ENCODE peak calls at places on chromosome 1, in ten cellular contexts. One of them, this sample, is unnamed.

GRCh38 chr1:245751111-245751510 is 596.3 kb downstream of the KIF26B start:
- DNase-seq in SK-N-SH: no peak
- DNase-seq in GM12878: no peak
- DNase-seq in sigmoid colon: no peak
- DNase-seq in GM23338: no peak
- DNase-seq in transverse colon: no peak
- DNase-seq in breast epithelium: no peak
- DNase-seq in Panc1: no peak
- DNase-seq in H1: no peak
- DNase-seq in vagina: no peak
- DNase-seq in this sample: no peak

GRCh38 chr1:103239034-103239433 is 130.7 kb upstream of the COL11A1 start:
- DNase-seq in SK-N-SH: no peak
- DNase-seq in GM12878: no peak
- DNase-seq in sigmoid colon: no peak
- DNase-seq in GM23338: no peak
- DNase-seq in transverse colon: no peak
- DNase-seq in breast epithelium: no peak
- DNase-seq in Panc1: no peak
- DNase-seq in H1: no peak
- DNase-seq in vagina: no peak
- DNase-seq in this sample: no peak

GRCh38 chr1:203040518-203041275 is 14.4 kb downstream of the PPFIA4 start:
- DNase-seq in SK-N-SH: no peak
- DNase-seq in GM12878: no peak
- DNase-seq in sigmoid colon: no peak
- DNase-seq in GM23338: no peak
- DNase-seq in transverse colon: no peak
- DNase-seq in breast epithelium: no peak
- DNase-seq in Panc1: no peak
- DNase-seq in H1: no peak
- DNase-seq in vagina: no peak
- DNase-seq in this sample: peak; percentile 20

GRCh38 chr1:234586304-234586703 is 23.7 kb downstream of the IRF2BP2 start:
- DNase-seq in SK-N-SH: no peak
- DNase-seq in GM12878: no peak
- DNase-seq in sigmoid colon: no peak
- DNase-seq in GM23338: no peak
- DNase-seq in transverse colon: no peak
- DNase-seq in breast epithelium: no peak
- DNase-seq in Panc1: no peak
- DNase-seq in H1: no peak
- DNase-seq in vagina: peak; percentile 19
- DNase-seq in this sample: no peak

GRCh38 chr1:43405219-43405875 is 15.6 kb downstream of the SZT2 start:
- DNase-seq in SK-N-SH: no peak
- DNase-seq in GM12878: no peak
- DNase-seq in sigmoid colon: no peak
- DNase-seq in GM23338: no peak
- DNase-seq in transverse colon: no peak
- DNase-seq in breast epithelium: no peak
- DNase-seq in Panc1: no peak
- DNase-seq in H1: no peak
- DNase-seq in vagina: no peak
- DNase-seq in this sample: no peak

GRCh38 chr1:12477936-12478611 is 139.9 kb downstream of the DHRS3 start:
- DNase-seq in SK-N-SH: peak; percentile 53
- DNase-seq in GM12878: no peak
- DNase-seq in sigmoid colon: peak; percentile 90
- DNase-seq in GM23338: peak; percentile 42
- DNase-seq in transverse colon: peak; percentile 90
- DNase-seq in breast epithelium: peak; percentile 77
- DNase-seq in Panc1: peak; percentile 78
- DNase-seq in H1: no peak
- DNase-seq in vagina: no peak
- DNase-seq in this sample: peak; percentile 81

GRCh38 chr1:16183157-16183556 is 27.3 kb upstream of the EPHA2 start:
- DNase-seq in SK-N-SH: no peak
- DNase-seq in GM12878: no peak
- DNase-seq in sigmoid colon: peak; percentile 80
- DNase-seq in GM23338: no peak
- DNase-seq in transverse colon: no peak
- DNase-seq in breast epithelium: no peak
- DNase-seq in Panc1: no peak
- DNase-seq in H1: no peak
- DNase-seq in vagina: no peak
- DNase-seq in this sample: peak; percentile 84

GRCh38 chr1:228118040-228118439 is 8.9 kb upstream of the MRPL55 start:
- DNase-seq in SK-N-SH: no peak
- DNase-seq in GM12878: no peak
- DNase-seq in sigmoid colon: no peak
- DNase-seq in GM23338: peak; percentile 65
- DNase-seq in transverse colon: no peak
- DNase-seq in breast epithelium: no peak
- DNase-seq in Panc1: no peak
- DNase-seq in H1: no peak
- DNase-seq in vagina: no peak
- DNase-seq in this sample: no peak

GRCh38 chr1:36199934-36200741 is 24.1 kb upstream of the THRAP3 start:
- DNase-seq in SK-N-SH: no peak
- DNase-seq in GM12878: no peak
- DNase-seq in sigmoid colon: no peak
- DNase-seq in GM23338: no peak
- DNase-seq in transverse colon: peak; percentile 20
- DNase-seq in breast epithelium: peak; percentile 89
- DNase-seq in Panc1: no peak
- DNase-seq in H1: no peak
- DNase-seq in vagina: no peak
- DNase-seq in this sample: peak; percentile 77
- TF ChIP-seq POLR2AphosphoS5 in SK-N-SH: no peak
- TF ChIP-seq POLR2AphosphoS5 in GM12878: no peak
- TF ChIP-seq POLR2AphosphoS5 in sigmoid colon: no peak
- TF ChIP-seq POLR2AphosphoS5 in GM23338: no peak
- TF ChIP-seq POLR2AphosphoS5 in transverse colon: no peak
- TF ChIP-seq POLR2AphosphoS5 in breast epithelium: peak; percentile 26
- TF ChIP-seq POLR2AphosphoS5 in Panc1: no peak
- TF ChIP-seq POLR2AphosphoS5 in H1: no peak
- TF ChIP-seq POLR2AphosphoS5 in vagina: no peak
- TF ChIP-seq POLR2AphosphoS5 in this sample: no peak

GRCh38 chr1:117821782-117822447 is 107.5 kb downstream of the GDAP2 start:
- DNase-seq in SK-N-SH: no peak
- DNase-seq in GM12878: no peak
- DNase-seq in sigmoid colon: peak; percentile 82
- DNase-seq in GM23338: peak; percentile 41
- DNase-seq in transverse colon: peak; percentile 19
- DNase-seq in breast epithelium: no peak
- DNase-seq in Panc1: peak; percentile 55
- DNase-seq in H1: no peak
- DNase-seq in vagina: no peak
- DNase-seq in this sample: no peak

GRCh38 chr1:117826119-117826518 is 103.3 kb downstream of the GDAP2 start:
- DNase-seq in SK-N-SH: no peak
- DNase-seq in GM12878: no peak
- DNase-seq in sigmoid colon: no peak
- DNase-seq in GM23338: no peak
- DNase-seq in transverse colon: no peak
- DNase-seq in breast epithelium: no peak
- DNase-seq in Panc1: no peak
- DNase-seq in H1: no peak
- DNase-seq in vagina: no peak
- DNase-seq in this sample: no peak

GRCh38 chr1:117826551-117827078 is 102.8 kb downstream of the GDAP2 start:
- DNase-seq in SK-N-SH: peak; percentile 9
- DNase-seq in GM12878: no peak
- DNase-seq in sigmoid colon: peak; percentile 72
- DNase-seq in GM23338: no peak
- DNase-seq in transverse colon: no peak
- DNase-seq in breast epithelium: no peak
- DNase-seq in Panc1: peak; percentile 41
- DNase-seq in H1: no peak
- DNase-seq in vagina: no peak
- DNase-seq in this sample: peak; percentile 81

GRCh38 chr1:117825414-117825813 is 104.0 kb downstream of the GDAP2 start:
- DNase-seq in SK-N-SH: no peak
- DNase-seq in GM12878: no peak
- DNase-seq in sigmoid colon: peak; percentile 68
- DNase-seq in GM23338: no peak
- DNase-seq in transverse colon: no peak
- DNase-seq in breast epithelium: no peak
- DNase-seq in Panc1: no peak
- DNase-seq in H1: no peak
- DNase-seq in vagina: no peak
- DNase-seq in this sample: no peak

DNA sequence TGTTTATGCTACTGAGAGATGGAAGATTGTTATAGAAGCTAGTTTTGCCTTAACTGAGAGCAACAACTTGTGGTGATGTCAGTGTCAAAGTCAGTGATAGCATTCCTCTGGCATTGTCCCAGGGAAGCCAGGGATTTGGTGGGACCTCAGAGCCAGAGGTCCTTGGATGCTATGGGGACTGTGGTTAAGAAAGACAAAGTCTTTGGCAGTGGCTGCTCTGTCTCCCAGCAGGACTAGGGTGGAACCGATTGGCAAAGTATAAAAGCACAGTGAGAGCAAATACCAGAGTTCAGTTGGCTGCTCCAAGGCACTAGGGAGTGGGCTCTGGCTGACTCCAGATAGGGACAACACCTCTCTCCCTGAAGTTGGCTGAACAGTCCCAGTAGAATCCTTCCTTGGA is 104.8 kb downstream of the GDAP2 start:
- DNase-seq in SK-N-SH: no peak
- DNase-seq in GM12878: no peak
- DNase-seq in sigmoid colon: no peak
- DNase-seq in GM23338: no peak
- DNase-seq in transverse colon: no peak
- DNase-seq in breast epithelium: no peak
- DNase-seq in Panc1: no peak
- DNase-seq in H1: no peak
- DNase-seq in vagina: no peak
- DNase-seq in this sample: no peak
- H3K4me3 ChIP-seq in SK-N-SH: no peak overlapping the region
- H3K4me3 ChIP-seq in GM12878: no peak overlapping the region
- H3K4me3 ChIP-seq in sigmoid colon: no peak overlapping the region
- H3K4me3 ChIP-seq in GM23338: no peak overlapping the region
- H3K4me3 ChIP-seq in transverse colon: no peak overlapping the region
- H3K4me3 ChIP-seq in breast epithelium: no peak overlapping the region
- H3K4me3 ChIP-seq in Panc1: no peak overlapping the region
- H3K4me3 ChIP-seq in H1: no peak overlapping the region
- H3K4me3 ChIP-seq in vagina: no peak overlapping the region
- H3K4me3 ChIP-seq in this sample: no peak overlapping the region

DNA sequence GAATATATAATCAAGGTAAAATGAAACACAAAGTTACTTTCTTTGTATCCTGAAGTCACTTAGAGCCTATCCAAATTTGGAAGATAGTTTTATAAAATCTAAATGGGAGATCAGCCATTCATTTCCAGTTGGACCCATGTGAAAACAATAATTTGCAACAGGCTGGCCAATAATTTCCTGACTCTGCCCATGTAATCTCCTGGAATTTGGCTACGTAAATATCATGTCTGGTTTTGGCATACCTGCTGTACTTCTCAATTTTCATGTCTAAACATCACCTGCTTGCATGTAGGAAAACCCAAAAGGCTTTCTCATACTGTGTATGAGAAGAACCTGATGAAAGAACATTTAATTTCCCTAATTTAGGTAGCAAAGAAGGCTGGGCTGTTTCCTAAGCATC is 7.7 kb upstream of the CYP4Z1 start:
- DNase-seq in SK-N-SH: no peak
- DNase-seq in GM12878: no peak
- DNase-seq in sigmoid colon: no peak
- DNase-seq in GM23338: no peak
- DNase-seq in transverse colon: no peak
- DNase-seq in breast epithelium: no peak
- DNase-seq in Panc1: no peak
- DNase-seq in H1: no peak
- DNase-seq in vagina: no peak
- DNase-seq in this sample: no peak
- TF ChIP-seq POLR2AphosphoS5 in SK-N-SH: no peak
- TF ChIP-seq POLR2AphosphoS5 in GM12878: no peak
- TF ChIP-seq POLR2AphosphoS5 in sigmoid colon: no peak
- TF ChIP-seq POLR2AphosphoS5 in GM23338: no peak
- TF ChIP-seq POLR2AphosphoS5 in transverse colon: no peak
- TF ChIP-seq POLR2AphosphoS5 in breast epithelium: no peak
- TF ChIP-seq POLR2AphosphoS5 in Panc1: no peak
- TF ChIP-seq POLR2AphosphoS5 in H1: no peak
- TF ChIP-seq POLR2AphosphoS5 in vagina: no peak
- TF ChIP-seq POLR2AphosphoS5 in this sample: no peak

GRCh38 chr1:64962447-64962846 is 3.9 kb downstream of the JAK1 start:
- DNase-seq in SK-N-SH: no peak
- DNase-seq in GM12878: no peak
- DNase-seq in sigmoid colon: no peak
- DNase-seq in GM23338: no peak
- DNase-seq in transverse colon: peak; percentile 20
- DNase-seq in breast epithelium: no peak
- DNase-seq in Panc1: no peak
- DNase-seq in H1: no peak
- DNase-seq in vagina: no peak
- DNase-seq in this sample: no peak

GRCh38 chr1:64967381-64967780 is 1.0 kb upstream of the JAK1 start:
- DNase-seq in SK-N-SH: no peak
- DNase-seq in GM12878: no peak
- DNase-seq in sigmoid colon: no peak
- DNase-seq in GM23338: no peak
- DNase-seq in transverse colon: peak; percentile 51
- DNase-seq in breast epithelium: no peak
- DNase-seq in Panc1: no peak
- DNase-seq in H1: no peak
- DNase-seq in vagina: no peak
- DNase-seq in this sample: no peak

GRCh38 chr1:64966158-64966963 is at the start of gene JAK1:
- DNase-seq in SK-N-SH: peak; percentile 99
- DNase-seq in GM12878: no peak
- DNase-seq in sigmoid colon: peak; percentile 94
- DNase-seq in GM23338: peak; percentile 91
- DNase-seq in transverse colon: peak; percentile 91
- DNase-seq in breast epithelium: peak; percentile 67
- DNase-seq in Panc1: no peak
- DNase-seq in H1: peak; percentile 34
- DNase-seq in vagina: no peak
- DNase-seq in this sample: peak; percentile 92

GRCh38 chr1:64963466-64963865 is 2.9 kb downstream of the JAK1 start:
- DNase-seq in SK-N-SH: no peak
- DNase-seq in GM12878: no peak
- DNase-seq in sigmoid colon: no peak
- DNase-seq in GM23338: no peak
- DNase-seq in transverse colon: no peak
- DNase-seq in breast epithelium: no peak
- DNase-seq in Panc1: no peak
- DNase-seq in H1: no peak
- DNase-seq in vagina: no peak
- DNase-seq in this sample: no peak

DNA sequence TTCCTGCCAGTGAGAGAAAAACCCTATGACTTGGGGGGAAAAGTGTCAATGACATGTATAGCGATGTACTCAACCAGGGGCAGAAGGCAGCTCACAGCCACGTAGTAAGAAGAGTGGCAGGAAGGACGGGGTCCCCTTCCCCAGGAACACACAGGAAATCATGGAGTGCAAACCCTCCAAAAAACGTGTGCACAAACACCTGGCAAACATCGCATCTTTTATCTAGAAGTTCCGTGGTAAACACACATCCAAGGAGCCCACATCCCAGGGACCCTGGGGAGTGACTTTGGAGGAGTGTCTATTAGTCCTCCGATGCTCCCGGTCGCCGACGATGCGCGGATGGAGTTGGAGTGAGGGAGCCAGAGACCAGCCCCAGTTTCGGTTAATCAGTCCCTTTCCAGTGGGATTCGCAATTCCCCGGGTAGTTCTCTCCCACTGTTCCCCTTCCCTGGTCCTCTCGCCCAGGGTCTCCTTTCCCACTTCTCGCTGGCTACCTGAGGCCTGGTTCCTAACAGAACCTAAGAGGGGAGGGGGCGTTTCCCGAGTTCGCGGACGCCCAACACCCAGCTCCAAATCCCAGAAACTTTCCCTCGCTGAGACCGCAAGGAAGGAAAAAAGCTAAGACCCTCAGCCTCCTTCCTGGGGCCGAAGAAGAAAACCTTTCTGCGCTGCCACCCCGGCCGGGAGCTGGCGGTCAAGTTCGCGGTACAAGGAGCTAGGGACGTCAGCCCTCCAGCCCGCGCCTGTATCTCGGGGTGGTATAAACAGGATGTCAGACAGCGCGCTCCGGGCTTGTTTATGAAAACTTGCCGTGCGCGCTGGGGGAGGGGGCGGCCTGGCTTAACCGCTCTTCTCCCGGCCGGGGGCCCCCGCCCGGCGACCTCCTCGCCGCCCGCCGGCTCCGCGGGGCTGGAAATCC is 851 bp downstream of the JAK1 start:
- DNase-seq in SK-N-SH: peak; percentile 56
- DNase-seq in GM12878: no peak
- DNase-seq in sigmoid colon: peak; percentile 90
- DNase-seq in GM23338: peak; percentile 74
- DNase-seq in transverse colon: peak; percentile 75
- DNase-seq in breast epithelium: peak; percentile 65
- DNase-seq in Panc1: no peak
- DNase-seq in H1: no peak
- DNase-seq in vagina: no peak
- DNase-seq in this sample: peak; percentile 88
- H3K4me3 ChIP-seq in SK-N-SH: peak overlapping the region; percentile 87
- H3K4me3 ChIP-seq in GM12878: peak overlapping the region; percentile 98
- H3K4me3 ChIP-seq in sigmoid colon: peak overlapping the region; percentile 51
- H3K4me3 ChIP-seq in GM23338: peak overlapping the region; percentile 99
- H3K4me3 ChIP-seq in transverse colon: peak overlapping the region; percentile 95
- H3K4me3 ChIP-seq in breast epithelium: peak overlapping the region; percentile 96
- H3K4me3 ChIP-seq in Panc1: peak overlapping the region; percentile 88
- H3K4me3 ChIP-seq in H1: peak overlapping the region; percentile 76
- H3K4me3 ChIP-seq in vagina: peak overlapping the region; percentile 99
- H3K4me3 ChIP-seq in this sample: peak overlapping the region; percentile 87